ENCODE peak calls at places on chromosomes 16 and 17, in six cellular contexts. B is AG09309; O is lower lobe of right lung; H is right lobe of liver; Y is NCI-H1048; D is activated CD4-positive, alpha-beta T cell treated with anti-CD3 and anti-CD28 coated beads, Interleukin-2, amount 10 ng/mL, durations not matched to agents 7 days and 5 days. C is an unnamed sample.

GRCh38 chr16:57196276-57196675 is 10.1 kb downstream of the RSPRY1 start:
- DNase-seq in B (no peak), O (no peak), H (no peak), Y (no peak), D (no peak), C (no peak)

GRCh38 chr17:42531455-42532354 is 4.3 kb upstream of the NAGLU start:
- DNase-seq in B (no peak), O (peak; percentile 83), H (peak; percentile 81), Y (no peak), D (peak; percentile 43), C (no peak)

GRCh38 chr17:39617446-39618251 is 9.1 kb upstream of the PPP1R1B start:
- DNase-seq in B (no peak), O (peak; percentile 80), H (peak; percentile 64), Y (no peak), D (peak; percentile 61), C (no peak)

GRCh38 chr16:59198487-59198886 is 464.4 kb upstream of the GOT2 start:
- DNase-seq in B (no peak), O (no peak), H (no peak), Y (no peak), D (no peak), C (no peak)

GRCh38 chr16:82042841-82043240 is 7.8 kb downstream of the HSD17B2 start:
- DNase-seq in B (no peak), O (no peak), H (no peak), Y (no peak), D (no peak), C (no peak)

GRCh38 chr16:86256995-86257394 is 253.3 kb upstream of the FOXF1 start:
- DNase-seq in B (no peak), O (no peak), H (no peak), Y (no peak), D (no peak), C (no peak)

GRCh38 chr16:88700636-88701482 is 5.3 kb downstream of the RNF166 start:
- DNase-seq in B (no peak), O (peak; percentile 98), H (peak; percentile 94), Y (no peak), D (peak; percentile 97), C (peak; percentile 42)

GRCh38 chr17:7631398-7632380 is 1.8 kb downstream of the SHBG start:
- DNase-seq in B (no peak), O (no peak), H (peak; percentile 80), Y (no peak), D (no peak), C (no peak)

GRCh38 chr16:67278773-67279295 is 498 bp upstream of the PLEKHG4 start:
- DNase-seq in B (no peak), O (peak; percentile 68), H (no peak), Y (no peak), D (peak; percentile 60), C (no peak)

GRCh38 chr16:15703029-15703736 is 53.1 kb downstream of the NDE1 start:
- DNase-seq in B (no peak), O (no peak), H (no peak), Y (no peak), D (no peak), C (no peak)

GRCh38 chr17:77926967-77927366 is 31.5 kb upstream of the TNRC6C start:
- DNase-seq in B (no peak), O (no peak), H (no peak), Y (no peak), D (no peak), C (no peak)

GRCh38 chr16:62035115-62036092 is 834 bp downstream of the CDH8 start:
- DNase-seq in B (no peak), O (no peak), H (no peak), Y (no peak), D (no peak), C (no peak)

GRCh38 chr16:8380311-8380710 is 210.0 kb downstream of the TMEM114 start:
- DNase-seq in B (no peak), O (no peak), H (no peak), Y (no peak), D (no peak), C (no peak)

GRCh38 chr17:76179496-76180467 is 38.7 kb upstream of the FOXJ1 start:
- DNase-seq in B (no peak), O (no peak), H (no peak), Y (no peak), D (peak; percentile 68), C (no peak)

GRCh38 chr17:70181376-70181775 is 12.0 kb downstream of the KCNJ2 start:
- DNase-seq in B (no peak), O (no peak), H (no peak), Y (no peak), D (no peak), C (no peak)

GRCh38 chr17:73696251-73696650 is 52.0 kb upstream of the SDK2 start:
- DNase-seq in B (no peak), O (no peak), H (no peak), Y (no peak), D (no peak), C (no peak)

GRCh38 chr17:80279895-80280294 is 19.2 kb downstream of the RNF213 start:
- DNase-seq in B (peak; percentile 29), O (peak; percentile 77), H (no peak), Y (no peak), D (no peak), C (peak; percentile 62)

GRCh38 chr17:81684442-81684911 is 666 bp downstream of the HGS start:
- DNase-seq in B (no peak), O (no peak), H (no peak), Y (no peak), D (no peak), C (peak; percentile 60)

GRCh38 chr17:18281815-18282214 is 21.4 kb downstream of the MIEF2 start:
- DNase-seq in B (no peak), O (no peak), H (no peak), Y (no peak), D (no peak), C (no peak)

GRCh38 chr16:18958621-18959578 is 24.8 kb upstream of the TMC7 start:
- DNase-seq in B (no peak), O (no peak), H (no peak), Y (no peak), D (no peak), C (no peak)

GRCh38 chr16:85055503-85056210 is 28.1 kb downstream of the KIAA0513 start:
- DNase-seq in B (peak; percentile 5), O (peak; percentile 79), H (peak; percentile 52), Y (no peak), D (peak; percentile 94), C (peak; percentile 28)

GRCh38 chr17:40191237-40192208 is 14.3 kb downstream of the RAPGEFL1 start:
- DNase-seq in B (no peak), O (peak; percentile 78), H (peak; percentile 86), Y (no peak), D (peak; percentile 70), C (peak; percentile 24)

GRCh38 chr17:64202683-64203430 is 60.2 kb downstream of the TEX2 start:
- DNase-seq in B (no peak), O (no peak), H (peak; percentile 47), Y (no peak), D (no peak), C (peak; percentile 46)

GRCh38 chr17:49715221-49715620 is 7.5 kb upstream of the SLC35B1 start:
- DNase-seq in B (no peak), O (no peak), H (no peak), Y (no peak), D (peak; percentile 11), C (no peak)

GRCh38 chr17:7015587-7016020 is 3.2 kb downstream of the RNASEK start:
- DNase-seq in B (no peak), O (no peak), H (no peak), Y (no peak), D (no peak), C (no peak)

GRCh38 chr16:6153901-6154300 is 1056.3 kb upstream of the EEF2KMT start:
- DNase-seq in B (no peak), O (no peak), H (no peak), Y (no peak), D (no peak), C (no peak)

GRCh38 chr16:81940781-81941560 is 70.3 kb downstream of the SDR42E1 start:
- DNase-seq in B (peak; percentile 45), O (no peak), H (no peak), Y (no peak), D (no peak), C (peak; percentile 23)